ENCODE peak calls at places on chromosomes 12 and 14, in eight cellular contexts. One of them, this sample, is unnamed.

GRCh38 chr12:50507930-50508329 is 3.1 kb downstream of the DIP2B start:
- DNase-seq in activated gamma-delta T cell treated with Interleukin-2 at 50 U/mL for 16 hours: peak
- DNase-seq in stimulated activated naive CD8-positive, alpha-beta T cell treated with anti-CD3 and anti-CD28 coated beads, Interleukin-15, amount 100 ng/mL, for 72 hours: no peak
- DNase-seq in hippocampal formation: no peak
- DNase-seq in T-cell: peak
- DNase-seq in endothelial cell: no peak
- DNase-seq in left colon: no peak
- DNase-seq in hypothalamus: no peak
- DNase-seq in this sample: no peak

GRCh38 chr12:78120866-78121590 is 290.3 kb downstream of the NAV3 start:
- DNase-seq in activated gamma-delta T cell treated with Interleukin-2 at 50 U/mL for 16 hours: no peak
- DNase-seq in stimulated activated naive CD8-positive, alpha-beta T cell treated with anti-CD3 and anti-CD28 coated beads, Interleukin-15, amount 100 ng/mL, for 72 hours: no peak
- DNase-seq in hippocampal formation: peak
- DNase-seq in T-cell: no peak
- DNase-seq in endothelial cell: no peak
- DNase-seq in left colon: no peak
- DNase-seq in hypothalamus: no peak
- DNase-seq in this sample: no peak

GRCh38 chr14:22318951-22319350 is 270.1 kb downstream of the DAD1 start:
- DNase-seq in activated gamma-delta T cell treated with Interleukin-2 at 50 U/mL for 16 hours: no peak
- DNase-seq in stimulated activated naive CD8-positive, alpha-beta T cell treated with anti-CD3 and anti-CD28 coated beads, Interleukin-15, amount 100 ng/mL, for 72 hours: no peak
- DNase-seq in hippocampal formation: no peak
- DNase-seq in T-cell: no peak
- DNase-seq in endothelial cell: no peak
- DNase-seq in left colon: no peak
- DNase-seq in hypothalamus: no peak
- DNase-seq in this sample: no peak

GRCh38 chr14:64954491-64955240 is 12.1 kb upstream of the GPX2 start:
- DNase-seq in activated gamma-delta T cell treated with Interleukin-2 at 50 U/mL for 16 hours: no peak
- DNase-seq in stimulated activated naive CD8-positive, alpha-beta T cell treated with anti-CD3 and anti-CD28 coated beads, Interleukin-15, amount 100 ng/mL, for 72 hours: no peak
- DNase-seq in hippocampal formation: no peak
- DNase-seq in T-cell: no peak
- DNase-seq in endothelial cell: no peak
- DNase-seq in left colon: no peak
- DNase-seq in hypothalamus: no peak
- DNase-seq in this sample: no peak

GRCh38 chr12:47828008-47828966 is 8.6 kb upstream of the HDAC7 start:
- DNase-seq in activated gamma-delta T cell treated with Interleukin-2 at 50 U/mL for 16 hours: no peak
- DNase-seq in stimulated activated naive CD8-positive, alpha-beta T cell treated with anti-CD3 and anti-CD28 coated beads, Interleukin-15, amount 100 ng/mL, for 72 hours: no peak
- DNase-seq in hippocampal formation: no peak
- DNase-seq in T-cell: no peak
- DNase-seq in endothelial cell: no peak
- DNase-seq in left colon: no peak
- DNase-seq in hypothalamus: no peak
- DNase-seq in this sample: no peak

GRCh38 chr12:92185052-92185451 is 39.4 kb upstream of the BTG1 start:
- DNase-seq in activated gamma-delta T cell treated with Interleukin-2 at 50 U/mL for 16 hours: peak
- DNase-seq in stimulated activated naive CD8-positive, alpha-beta T cell treated with anti-CD3 and anti-CD28 coated beads, Interleukin-15, amount 100 ng/mL, for 72 hours: peak
- DNase-seq in hippocampal formation: no peak
- DNase-seq in T-cell: no peak
- DNase-seq in endothelial cell: no peak
- DNase-seq in left colon: no peak
- DNase-seq in hypothalamus: no peak
- DNase-seq in this sample: no peak

GRCh38 chr12:89084751-89085150 is 267.6 kb downstream of the DUSP6 start:
- DNase-seq in activated gamma-delta T cell treated with Interleukin-2 at 50 U/mL for 16 hours: no peak
- DNase-seq in stimulated activated naive CD8-positive, alpha-beta T cell treated with anti-CD3 and anti-CD28 coated beads, Interleukin-15, amount 100 ng/mL, for 72 hours: no peak
- DNase-seq in hippocampal formation: no peak
- DNase-seq in T-cell: no peak
- DNase-seq in endothelial cell: no peak
- DNase-seq in left colon: no peak
- DNase-seq in hypothalamus: no peak
- DNase-seq in this sample: no peak

GRCh38 chr14:67285876-67286452 is 44.7 kb downstream of the PALS1 start:
- DNase-seq in activated gamma-delta T cell treated with Interleukin-2 at 50 U/mL for 16 hours: no peak
- DNase-seq in stimulated activated naive CD8-positive, alpha-beta T cell treated with anti-CD3 and anti-CD28 coated beads, Interleukin-15, amount 100 ng/mL, for 72 hours: no peak
- DNase-seq in hippocampal formation: peak
- DNase-seq in T-cell: no peak
- DNase-seq in endothelial cell: no peak
- DNase-seq in left colon: no peak
- DNase-seq in hypothalamus: no peak
- DNase-seq in this sample: no peak

GRCh38 chr12:100733817-100734593 is 60.6 kb upstream of the ANO4 start:
- DNase-seq in activated gamma-delta T cell treated with Interleukin-2 at 50 U/mL for 16 hours: no peak
- DNase-seq in stimulated activated naive CD8-positive, alpha-beta T cell treated with anti-CD3 and anti-CD28 coated beads, Interleukin-15, amount 100 ng/mL, for 72 hours: no peak
- DNase-seq in hippocampal formation: peak
- DNase-seq in T-cell: no peak
- DNase-seq in endothelial cell: peak
- DNase-seq in left colon: no peak
- DNase-seq in hypothalamus: no peak
- DNase-seq in this sample: no peak

GRCh38 chr12:93549174-93549573 is 23.3 kb upstream of the SOCS2 start:
- DNase-seq in activated gamma-delta T cell treated with Interleukin-2 at 50 U/mL for 16 hours: no peak
- DNase-seq in stimulated activated naive CD8-positive, alpha-beta T cell treated with anti-CD3 and anti-CD28 coated beads, Interleukin-15, amount 100 ng/mL, for 72 hours: no peak
- DNase-seq in hippocampal formation: no peak
- DNase-seq in T-cell: no peak
- DNase-seq in endothelial cell: no peak
- DNase-seq in left colon: no peak
- DNase-seq in hypothalamus: no peak
- DNase-seq in this sample: no peak

GRCh38 chr14:29584992-29585391 is 342.7 kb downstream of the PRKD1 start:
- DNase-seq in activated gamma-delta T cell treated with Interleukin-2 at 50 U/mL for 16 hours: no peak
- DNase-seq in stimulated activated naive CD8-positive, alpha-beta T cell treated with anti-CD3 and anti-CD28 coated beads, Interleukin-15, amount 100 ng/mL, for 72 hours: no peak
- DNase-seq in hippocampal formation: peak
- DNase-seq in T-cell: no peak
- DNase-seq in endothelial cell: no peak
- DNase-seq in left colon: no peak
- DNase-seq in hypothalamus: no peak
- DNase-seq in this sample: no peak

GRCh38 chr14:106417224-106418049 is 891.1 kb downstream of the TMEM121 start:
- DNase-seq in activated gamma-delta T cell treated with Interleukin-2 at 50 U/mL for 16 hours: peak
- DNase-seq in stimulated activated naive CD8-positive, alpha-beta T cell treated with anti-CD3 and anti-CD28 coated beads, Interleukin-15, amount 100 ng/mL, for 72 hours: peak
- DNase-seq in hippocampal formation: no peak
- DNase-seq in T-cell: peak
- DNase-seq in endothelial cell: no peak
- DNase-seq in left colon: peak
- DNase-seq in hypothalamus: no peak
- DNase-seq in this sample: peak

GRCh38 chr14:101857226-101857625 is 95.7 kb downstream of the PPP2R5C start:
- DNase-seq in activated gamma-delta T cell treated with Interleukin-2 at 50 U/mL for 16 hours: no peak
- DNase-seq in stimulated activated naive CD8-positive, alpha-beta T cell treated with anti-CD3 and anti-CD28 coated beads, Interleukin-15, amount 100 ng/mL, for 72 hours: no peak
- DNase-seq in hippocampal formation: no peak
- DNase-seq in T-cell: no peak
- DNase-seq in endothelial cell: no peak
- DNase-seq in left colon: no peak
- DNase-seq in hypothalamus: no peak
- DNase-seq in this sample: no peak

GRCh38 chr12:40980346-40981005 is 207.6 kb upstream of the PDZRN4 start:
- DNase-seq in activated gamma-delta T cell treated with Interleukin-2 at 50 U/mL for 16 hours: no peak
- DNase-seq in stimulated activated naive CD8-positive, alpha-beta T cell treated with anti-CD3 and anti-CD28 coated beads, Interleukin-15, amount 100 ng/mL, for 72 hours: no peak
- DNase-seq in hippocampal formation: peak
- DNase-seq in T-cell: no peak
- DNase-seq in endothelial cell: no peak
- DNase-seq in left colon: no peak
- DNase-seq in hypothalamus: no peak
- DNase-seq in this sample: no peak

GRCh38 chr12:110116623-110117022 is 7.5 kb upstream of the IFT81 start:
- DNase-seq in activated gamma-delta T cell treated with Interleukin-2 at 50 U/mL for 16 hours: no peak
- DNase-seq in stimulated activated naive CD8-positive, alpha-beta T cell treated with anti-CD3 and anti-CD28 coated beads, Interleukin-15, amount 100 ng/mL, for 72 hours: no peak
- DNase-seq in hippocampal formation: no peak
- DNase-seq in T-cell: no peak
- DNase-seq in endothelial cell: no peak
- DNase-seq in left colon: no peak
- DNase-seq in hypothalamus: no peak
- DNase-seq in this sample: no peak

GRCh38 chr12:121793836-121794531 is 496 bp upstream of the RHOF start:
- DNase-seq in activated gamma-delta T cell treated with Interleukin-2 at 50 U/mL for 16 hours: peak
- DNase-seq in stimulated activated naive CD8-positive, alpha-beta T cell treated with anti-CD3 and anti-CD28 coated beads, Interleukin-15, amount 100 ng/mL, for 72 hours: peak
- DNase-seq in hippocampal formation: peak
- DNase-seq in T-cell: peak
- DNase-seq in endothelial cell: peak
- DNase-seq in left colon: peak
- DNase-seq in hypothalamus: peak
- DNase-seq in this sample: peak

GRCh38 chr12:72207756-72208155 is 64.4 kb upstream of the TRHDE start:
- DNase-seq in activated gamma-delta T cell treated with Interleukin-2 at 50 U/mL for 16 hours: no peak
- DNase-seq in stimulated activated naive CD8-positive, alpha-beta T cell treated with anti-CD3 and anti-CD28 coated beads, Interleukin-15, amount 100 ng/mL, for 72 hours: no peak
- DNase-seq in hippocampal formation: peak
- DNase-seq in T-cell: no peak
- DNase-seq in endothelial cell: no peak
- DNase-seq in left colon: no peak
- DNase-seq in hypothalamus: no peak
- DNase-seq in this sample: no peak

GRCh38 chr12:19018302-19018980 is 111.1 kb upstream of the PLEKHA5 start:
- DNase-seq in activated gamma-delta T cell treated with Interleukin-2 at 50 U/mL for 16 hours: no peak
- DNase-seq in stimulated activated naive CD8-positive, alpha-beta T cell treated with anti-CD3 and anti-CD28 coated beads, Interleukin-15, amount 100 ng/mL, for 72 hours: no peak
- DNase-seq in hippocampal formation: no peak
- DNase-seq in T-cell: no peak
- DNase-seq in endothelial cell: no peak
- DNase-seq in left colon: no peak
- DNase-seq in hypothalamus: no peak
- DNase-seq in this sample: no peak

GRCh38 chr14:104926619-104927431 is 2.1 kb downstream of the PLD4 start:
- DNase-seq in activated gamma-delta T cell treated with Interleukin-2 at 50 U/mL for 16 hours: no peak
- DNase-seq in stimulated activated naive CD8-positive, alpha-beta T cell treated with anti-CD3 and anti-CD28 coated beads, Interleukin-15, amount 100 ng/mL, for 72 hours: peak
- DNase-seq in hippocampal formation: no peak
- DNase-seq in T-cell: no peak
- DNase-seq in endothelial cell: no peak
- DNase-seq in left colon: peak
- DNase-seq in hypothalamus: no peak
- DNase-seq in this sample: no peak

GRCh38 chr12:110248096-110248447 is 33.0 kb upstream of the ATP2A2 start:
- DNase-seq in activated gamma-delta T cell treated with Interleukin-2 at 50 U/mL for 16 hours: no peak
- DNase-seq in stimulated activated naive CD8-positive, alpha-beta T cell treated with anti-CD3 and anti-CD28 coated beads, Interleukin-15, amount 100 ng/mL, for 72 hours: no peak
- DNase-seq in hippocampal formation: no peak
- DNase-seq in T-cell: no peak
- DNase-seq in endothelial cell: no peak
- DNase-seq in left colon: peak
- DNase-seq in hypothalamus: no peak
- DNase-seq in this sample: no peak

GRCh38 chr14:23406244-23406643 is 1.8 kb downstream of the MYH6 start:
- DNase-seq in activated gamma-delta T cell treated with Interleukin-2 at 50 U/mL for 16 hours: no peak
- DNase-seq in stimulated activated naive CD8-positive, alpha-beta T cell treated with anti-CD3 and anti-CD28 coated beads, Interleukin-15, amount 100 ng/mL, for 72 hours: no peak
- DNase-seq in hippocampal formation: peak
- DNase-seq in T-cell: no peak
- DNase-seq in endothelial cell: no peak
- DNase-seq in left colon: no peak
- DNase-seq in hypothalamus: peak
- DNase-seq in this sample: no peak

GRCh38 chr12:44532940-44533339 is 343.2 kb downstream of the NELL2 start:
- DNase-seq in activated gamma-delta T cell treated with Interleukin-2 at 50 U/mL for 16 hours: no peak
- DNase-seq in stimulated activated naive CD8-positive, alpha-beta T cell treated with anti-CD3 and anti-CD28 coated beads, Interleukin-15, amount 100 ng/mL, for 72 hours: no peak
- DNase-seq in hippocampal formation: no peak
- DNase-seq in T-cell: no peak
- DNase-seq in endothelial cell: no peak
- DNase-seq in left colon: no peak
- DNase-seq in hypothalamus: no peak
- DNase-seq in this sample: no peak

GRCh38 chr12:6341439-6342139 is at the start of gene TNFRSF1A:
- DNase-seq in activated gamma-delta T cell treated with Interleukin-2 at 50 U/mL for 16 hours: no peak
- DNase-seq in stimulated activated naive CD8-positive, alpha-beta T cell treated with anti-CD3 and anti-CD28 coated beads, Interleukin-15, amount 100 ng/mL, for 72 hours: peak
- DNase-seq in hippocampal formation: peak
- DNase-seq in T-cell: peak
- DNase-seq in endothelial cell: peak
- DNase-seq in left colon: peak
- DNase-seq in hypothalamus: peak
- DNase-seq in this sample: no peak

This sample was measured in T-helper 9 cell.